ENCODE peak calls at places on chromosomes 5 and 9, in nine cellular contexts. O is fibroblast of pulmonary artery; M is upper lobe of right lung; L is gastrocnemius medialis; U is type B pancreatic cell; H is GM13977; J is brain microvascular endothelial cell; D is CD4-positive, alpha-beta T cell; F is fibroblast of mammary gland. Z is an unnamed sample.

GRCh38 chr5:150789943-150790611 is 11.5 kb downstream of the SMIM3 start:
- DNase-seq in H (peak; percentile 49), L (no peak), M (no peak), J (peak; percentile 99), F (peak; percentile 100), O (peak; percentile 96), U (no peak), D (peak; percentile 36), Z (peak; percentile 92)

GRCh38 chr5:91727452-91727851 is 344.3 kb upstream of the ARRDC3 start:
- DNase-seq in H (no peak), F (no peak), D (no peak), M (no peak), J (no peak), L (no peak), U (no peak), O (no peak), Z (no peak)

GRCh38 chr5:93476211-93476851 is 104.7 kb downstream of the NR2F1-AS1 start:
- DNase-seq in U (no peak), M (no peak), H (no peak), D (no peak), O (no peak), L (no peak), F (peak; percentile 51), J (no peak), Z (no peak)

GRCh38 chr9:93268551-93269314 is 84.8 kb downstream of the WNK2 start:
- DNase-seq in D (peak; percentile 24), O (no peak), H (peak; percentile 79), J (no peak), F (no peak), L (no peak), M (peak; percentile 40), U (peak; percentile 57), Z (peak; percentile 64)

GRCh38 chr5:31639488-31640011 is 619 bp downstream of the PDZD2 start:
- DNase-seq in U (no peak), O (no peak), M (no peak), L (no peak), J (no peak), H (no peak), F (no peak), D (no peak), Z (no peak)

GRCh38 chr5:154384480-154385235 is 61.1 kb upstream of the SAP30L start:
- DNase-seq in D (no peak), H (peak; percentile 79), F (no peak), M (no peak), J (no peak), L (no peak), O (no peak), U (no peak), Z (peak; percentile 15)

GRCh38 chr5:13278148-13278547 is 666.3 kb downstream of the DNAH5 start:
- DNase-seq in J (no peak), H (no peak), L (no peak), F (no peak), U (no peak), O (no peak), D (no peak), M (no peak), Z (no peak)

GRCh38 chr9:127915801-127916664 is 808 bp downstream of the ST6GALNAC4 start:
- DNase-seq in H (no peak), J (no peak), M (no peak), D (no peak), O (no peak), F (no peak), U (no peak), L (no peak), Z (peak; percentile 81)

GRCh38 chr9:73141282-73141681 is 10.4 kb upstream of the ANXA1 start:
- DNase-seq in L (no peak), F (no peak), U (no peak), H (no peak), O (no peak), D (no peak), J (no peak), M (no peak), Z (no peak)

GRCh38 chr9:73137914-73138313 is 13.8 kb upstream of the ANXA1 start:
- DNase-seq in H (no peak), D (no peak), M (no peak), U (no peak), L (no peak), O (no peak), F (peak; percentile 38), J (no peak), Z (no peak)

GRCh38 chr9:73135394-73135793 is 16.3 kb upstream of the ANXA1 start:
- DNase-seq in H (no peak), M (no peak), U (no peak), F (no peak), O (no peak), L (no peak), J (no peak), D (no peak), Z (no peak)

GRCh38 chr9:73133921-73134407 is 17.7 kb upstream of the ANXA1 start:
- DNase-seq in H (no peak), U (no peak), M (no peak), J (no peak), F (peak; percentile 67), D (no peak), O (no peak), L (no peak), Z (no peak)

DNA sequence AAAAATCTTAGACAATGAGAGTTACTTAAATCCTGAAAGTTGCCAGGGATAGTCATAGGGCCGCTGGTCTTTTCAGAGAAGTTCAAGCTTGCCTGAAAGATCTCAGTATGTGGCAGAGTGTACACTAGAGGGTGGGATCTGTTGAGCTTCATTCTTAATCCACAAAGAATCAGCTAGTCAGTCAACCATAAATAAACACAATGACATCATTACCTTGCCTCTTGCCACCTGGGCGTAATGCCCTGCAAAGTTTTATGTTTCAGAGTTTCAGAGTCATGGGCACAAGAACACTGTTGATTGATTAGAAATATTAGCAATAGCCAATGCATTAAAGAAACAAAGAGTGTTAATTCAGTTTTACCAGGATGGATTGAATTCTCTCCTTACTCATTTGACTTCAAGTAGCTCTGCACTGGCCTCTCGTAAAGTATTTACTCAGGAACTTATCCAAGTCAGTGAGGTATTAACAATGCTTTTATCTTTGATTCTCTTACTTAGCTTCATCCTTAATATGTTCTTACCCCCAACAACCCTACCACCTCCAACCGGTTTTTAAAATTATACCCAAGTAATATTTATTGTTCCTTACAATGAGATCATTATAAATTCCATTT is 14.3 kb upstream of the ANXA1 start:
- DNase-seq in M (no peak), L (no peak), O (no peak), F (peak; percentile 32), U (no peak), J (no peak), H (no peak), D (no peak), Z (no peak)
- TF ChIP-seq CTCF in M (no peak), L (no peak), O (no peak), F (no peak), U (no peak), J (no peak), H (no peak), D (no peak), Z (no peak)

DNA sequence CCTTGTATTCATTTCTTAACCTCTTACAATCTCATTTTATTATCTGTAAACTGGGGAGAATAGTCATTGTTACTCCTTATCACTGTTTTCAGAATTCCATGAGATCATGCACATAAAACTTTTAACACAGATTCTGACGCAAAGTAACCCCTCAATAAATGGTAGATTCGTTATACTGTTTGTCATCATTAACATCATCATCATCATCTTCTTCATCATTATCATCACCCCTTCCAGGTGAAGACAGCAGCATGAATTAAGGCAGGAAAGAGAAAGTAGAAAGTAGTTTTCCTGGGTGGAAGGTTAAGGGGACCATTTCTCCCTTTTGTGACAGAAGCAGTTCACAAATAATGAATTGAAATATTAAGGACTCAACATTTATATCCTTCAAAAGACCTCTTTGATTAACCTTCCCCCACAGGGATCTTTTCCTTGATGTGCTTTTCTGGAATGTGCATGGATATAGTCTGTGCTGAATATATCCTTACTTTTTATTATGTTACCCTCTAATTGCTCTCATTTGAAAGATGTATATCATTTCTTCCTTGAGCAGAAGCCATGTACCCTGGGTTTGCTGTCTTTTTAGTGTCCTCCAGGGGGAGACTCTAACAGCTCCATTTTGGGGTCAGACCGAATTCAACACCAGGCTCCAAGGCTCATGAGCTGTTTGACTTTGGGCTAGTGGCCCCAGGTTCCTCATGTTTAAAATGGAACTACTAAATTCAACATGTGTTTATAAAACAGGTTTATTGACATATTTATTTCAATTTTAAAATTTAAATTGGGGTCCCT is 1029.9 kb upstream of the WWC1 start:
- DNase-seq in L (no peak), H (peak; percentile 6), M (no peak), O (peak; percentile 9), U (no peak), J (no peak), F (peak; percentile 13), D (no peak), Z (no peak)
- TF ChIP-seq CTCF in L (no peak), H (peak; percentile 45), M (no peak), O (peak; percentile 45), U (peak; percentile 52), J (peak; percentile 58), F (peak; percentile 44), D (no peak), Z (no peak)

GRCh38 chr9:32427111-32427873 is 42.8 kb downstream of the ACO1 start:
- DNase-seq in F (peak; percentile 43), O (peak; percentile 41), D (no peak), L (no peak), H (no peak), J (peak; percentile 32), M (no peak), U (no peak), Z (peak; percentile 5)

GRCh38 chr9:32431196-32431595 is 46.8 kb downstream of the ACO1 start:
- DNase-seq in H (no peak), D (no peak), F (no peak), L (no peak), O (peak; percentile 22), U (no peak), J (peak; percentile 40), M (no peak), Z (no peak)

GRCh38 chr9:32434892-32435291 is 50.4 kb downstream of the ACO1 start:
- DNase-seq in H (no peak), F (no peak), J (no peak), O (no peak), U (no peak), D (no peak), L (no peak), M (no peak), Z (no peak)

GRCh38 chr9:32430720-32431119 is 46.3 kb downstream of the ACO1 start:
- DNase-seq in D (no peak), U (no peak), H (no peak), L (no peak), J (peak; percentile 12), F (peak; percentile 15), M (no peak), O (peak; percentile 78), Z (no peak)

GRCh38 chr9:32431940-32432555 is 47.6 kb downstream of the ACO1 start:
- DNase-seq in L (no peak), M (no peak), U (no peak), O (peak; percentile 71), F (peak; percentile 54), H (no peak), J (peak; percentile 39), D (peak; percentile 32), Z (peak; percentile 54)
- TF ChIP-seq CTCF in L (peak; percentile 25), M (peak; percentile 53), U (peak; percentile 77), O (peak; percentile 60), F (peak; percentile 51), H (peak; percentile 48), J (peak; percentile 74), D (peak; percentile 65), Z (peak; percentile 33)

DNA sequence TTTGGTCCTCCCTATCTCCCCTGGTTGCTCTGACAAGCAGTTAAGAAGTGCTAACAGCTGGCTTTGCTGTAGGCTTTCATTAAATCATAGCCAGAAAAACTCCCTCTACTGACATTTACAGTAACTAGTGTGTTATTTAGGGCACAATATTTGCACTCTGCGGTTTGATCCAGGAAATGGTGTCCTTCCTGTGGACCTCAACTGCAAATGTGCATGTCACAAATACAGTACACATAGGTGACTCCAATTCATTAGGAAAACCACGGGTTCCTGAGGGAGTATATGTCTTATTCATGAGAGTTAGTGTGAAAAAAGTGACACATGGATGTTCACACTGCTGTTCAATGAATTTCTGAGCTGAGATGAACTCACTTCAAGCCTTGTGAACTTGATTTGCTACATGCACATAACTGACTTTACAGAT is 281.6 kb downstream of the EFNA5 start:
- DNase-seq in F (peak; percentile 58), D (no peak), U (no peak), O (peak; percentile 70), L (no peak), J (peak; percentile 89), M (no peak), H (peak; percentile 31), Z (peak; percentile 35)
- TF ChIP-seq CTCF in F (no peak), D (no peak), U (no peak), O (peak; percentile 18), L (no peak), J (peak; percentile 19), M (peak; percentile 11), H (peak; percentile 15), Z (no peak)

Z was measured in activated CD8-positive, alpha-beta T cell treated with anti-CD3 and anti-CD28 coated beads for 36 hours.